ENCODE peak calls at places on chromosomes 5 and 9, in nine cellular contexts. E is lower lobe of right lung, N is ACHN, W is GM13976, J is brain microvascular endothelial cell, Z is AML-193, I is AG09319, A is HuH-7, F is NCI-H187 treated with DMSO at 0.1 percent for 48 hours. Q is an unnamed sample.

GRCh38 chr5:151923865-151924264 is 786 bp downstream of the GLRA1 start:
- DNase-seq in I (no peak), E (no peak), N (no peak), F (no peak), A (no peak), W (peak), J (no peak), Z (no peak), Q (no peak)

GRCh38 chr9:18605763-18606162 is 131.8 kb downstream of the ADAMTSL1 start:
- DNase-seq in A (no peak), Z (no peak), F (no peak), J (peak), N (no peak), W (no peak), E (no peak), I (peak), Q (no peak)

GRCh38 chr5:127916875-127917573 is 166.5 kb upstream of the SLC12A2 start:
- DNase-seq in F (no peak), I (no peak), A (no peak), E (no peak), W (no peak), N (no peak), J (no peak), Z (no peak), Q (no peak)

GRCh38 chr9:124559871-124560270 is 52.7 kb upstream of the NR5A1 start:
- DNase-seq in A (no peak), W (no peak), F (no peak), E (no peak), I (no peak), Z (no peak), J (peak), N (no peak), Q (no peak)

GRCh38 chr9:70532753-70533152 is 118.3 kb upstream of the KLF9 start:
- DNase-seq in J (no peak), N (no peak), E (no peak), A (no peak), Z (no peak), F (no peak), I (no peak), W (no peak), Q (no peak)

GRCh38 chr9:34374905-34375552 is 1.7 kb downstream of the MYORG start:
- DNase-seq in A (peak), Z (no peak), E (no peak), W (no peak), N (no peak), I (no peak), F (peak), J (no peak), Q (peak)

GRCh38 chr5:17411436-17411835 is 86.6 kb upstream of the TAF11L2 start:
- DNase-seq in W (no peak), F (no peak), J (no peak), I (no peak), E (no peak), N (no peak), Z (peak), A (no peak), Q (no peak)

GRCh38 chr5:16660982-16661381 is 44.2 kb upstream of the RETREG1 start:
- DNase-seq in F (no peak), Z (no peak), N (no peak), J (no peak), A (no peak), E (no peak), I (no peak), W (no peak), Q (no peak)

GRCh38 chr5:69250593-69250992 is 15.9 kb downstream of the CDK7 start:
- DNase-seq in I (no peak), W (no peak), Z (no peak), E (no peak), J (no peak), F (no peak), N (no peak), A (no peak), Q (no peak)

GRCh38 chr5:2201011-2201410 is 318.3 kb upstream of the IRX4 start:
- DNase-seq in J (no peak), I (no peak), F (no peak), A (no peak), N (no peak), W (no peak), Z (no peak), E (no peak), Q (no peak)

GRCh38 chr9:122206118-122207046 is 22.4 kb downstream of the LHX6 start:
- DNase-seq in J (peak), E (no peak), N (no peak), Z (no peak), W (no peak), I (peak), F (no peak), A (no peak), Q (no peak)

GRCh38 chr9:112361602-112362001 is 18.3 kb upstream of the HSDL2 start:
- DNase-seq in I (no peak), A (no peak), E (no peak), F (no peak), N (peak), J (no peak), W (peak), Z (peak), Q (peak)

GRCh38 chr5:111758284-111758628 is 1.3 kb upstream of the NREP start:
- DNase-seq in E (no peak), N (no peak), A (no peak), I (no peak), F (no peak), W (no peak), J (no peak), Z (no peak), Q (no peak)